ENCODE peak calls at places on chromosomes 4 and X, in ten cellular contexts. Y is T47D; P is activated T-helper 1 cell treated with anti-CD3 and anti-CD28 coated beads, Interleukin-2, amount 50 U/mL, for 16 hours; I is renal cortical epithelial cell; F is iPS-NIHi11; A is LoVo; O is fibroblast of mammary gland; H is mesothelial cell of epicardium; W is anterior cingulate cortex; V is KBM-7. S is an unnamed sample.

GRCh38 chr4:141686146-141686775 is 49.9 kb downstream of the IL15 start:
- DNase-seq in Y (no peak), P (no peak), I (peak), F (no peak), A (no peak), O (peak), H (no peak), W (no peak), V (no peak), S (no peak)

GRCh38 chr4:74838746-74839370 is 44.5 kb upstream of the BTC start:
- DNase-seq in Y (no peak), P (no peak), I (peak), F (no peak), A (no peak), O (peak), H (no peak), W (no peak), V (no peak), S (no peak)

GRCh38 chrX:136659174-136659573 is 11.2 kb downstream of the CD40LG start:
- DNase-seq in Y (no peak), P (no peak), I (no peak), F (no peak), A (no peak), O (no peak), H (no peak), W (no peak), V (no peak), S (no peak)

GRCh38 chr4:61445374-61446063 is 245.4 kb downstream of the ADGRL3 start:
- DNase-seq in Y (no peak), P (no peak), I (no peak), F (no peak), A (no peak), O (no peak), H (no peak), W (no peak), V (no peak), S (no peak)

GRCh38 chr4:187071896-187072295 is 348.2 kb upstream of the FAT1 start:
- DNase-seq in Y (no peak), P (no peak), I (no peak), F (no peak), A (no peak), O (no peak), H (no peak), W (no peak), V (no peak), S (no peak)

GRCh38 chrX:47579537-47579936 is 2.7 kb upstream of the TIMP1 start:
- DNase-seq in Y (no peak), P (peak), I (no peak), F (no peak), A (no peak), O (peak), H (no peak), W (no peak), V (peak), S (no peak)

GRCh38 chr4:137993232-137993631 is 248.9 kb downstream of the SLC7A11 start:
- DNase-seq in Y (peak), P (no peak), I (no peak), F (no peak), A (no peak), O (no peak), H (no peak), W (no peak), V (no peak), S (no peak)

GRCh38 chr4:186458050-186458449 is 97.3 kb downstream of the MTNR1A start:
- DNase-seq in Y (no peak), P (no peak), I (no peak), F (no peak), A (no peak), O (no peak), H (no peak), W (no peak), V (no peak), S (no peak)

GRCh38 chr4:153519677-153520076 is 53.5 kb downstream of the TMEM131L start:
- DNase-seq in Y (no peak), P (no peak), I (no peak), F (no peak), A (no peak), O (no peak), H (no peak), W (no peak), V (peak), S (no peak)

GRCh38 chr4:42673084-42673429 is 16.2 kb upstream of the ATP8A1 start:
- DNase-seq in Y (peak), P (no peak), I (peak), F (peak), A (no peak), O (peak), H (no peak), W (no peak), V (peak), S (peak)

GRCh38 chr4:139658185-139658584 is 7.4 kb upstream of the MGST2 start:
- DNase-seq in Y (no peak), P (no peak), I (no peak), F (peak), A (no peak), O (no peak), H (no peak), W (no peak), V (no peak), S (no peak)

GRCh38 chr4:7585768-7586167 is 151.0 kb upstream of the PSAPL1 start:
- DNase-seq in Y (no peak), P (no peak), I (no peak), F (no peak), A (no peak), O (no peak), H (no peak), W (no peak), V (no peak), S (no peak)

GRCh38 chr4:42519803-42520417 is 122.6 kb downstream of the SHISA3 start:
- DNase-seq in Y (peak), P (no peak), I (peak), F (peak), A (peak), O (peak), H (peak), W (peak), V (peak), S (no peak)

GRCh38 chr4:177367336-177367735 is 57.7 kb downstream of the NEIL3 start:
- DNase-seq in Y (peak), P (no peak), I (peak), F (peak), A (no peak), O (peak), H (no peak), W (no peak), V (peak), S (no peak)

GRCh38 chr4:11469900-11470708 is 41.4 kb upstream of the HS3ST1 start:
- DNase-seq in Y (no peak), P (no peak), I (no peak), F (no peak), A (no peak), O (no peak), H (no peak), W (no peak), V (no peak), S (no peak)

GRCh38 chrX:43655961-43656494 is at the start of gene MAOA:
- DNase-seq in Y (no peak), P (peak), I (peak), F (peak), A (peak), O (peak), H (no peak), W (peak), V (peak), S (peak)

GRCh38 chr4:127311371-127311770 is 321.4 kb upstream of the INTU start:
- DNase-seq in Y (no peak), P (no peak), I (no peak), F (no peak), A (no peak), O (no peak), H (no peak), W (no peak), V (no peak), S (no peak)

GRCh38 chrX:45009371-45010000 is 136.5 kb downstream of the KDM6A start:
- DNase-seq in Y (peak), P (no peak), I (peak), F (no peak), A (no peak), O (peak), H (no peak), W (no peak), V (no peak), S (no peak)

GRCh38 chr4:10607206-10607605 is 77.4 kb downstream of the CLNK start:
- DNase-seq in Y (no peak), P (no peak), I (no peak), F (no peak), A (no peak), O (no peak), H (no peak), W (no peak), V (no peak), S (no peak)

GRCh38 chr4:3671571-3672464 is 94.4 kb upstream of the ADRA2C start:
- DNase-seq in Y (no peak), P (no peak), I (no peak), F (no peak), A (peak), O (no peak), H (no peak), W (no peak), V (no peak), S (peak)

GRCh38 chr4:139918994-139919393 is 235.0 kb downstream of the MAML3 start:
- DNase-seq in Y (no peak), P (no peak), I (no peak), F (no peak), A (no peak), O (no peak), H (no peak), W (no peak), V (no peak), S (no peak)

GRCh38 chrX:68718443-68718820 is 71.0 kb downstream of the STARD8 start:
- DNase-seq in Y (no peak), P (no peak), I (no peak), F (no peak), A (no peak), O (no peak), H (no peak), W (no peak), V (no peak), S (no peak)

GRCh38 chr4:168781884-168782283 is 228.2 kb downstream of the CBR4 start:
- DNase-seq in Y (no peak), P (no peak), I (no peak), F (no peak), A (no peak), O (no peak), H (no peak), W (no peak), V (no peak), S (no peak)

GRCh38 chr4:84750260-84750955 is 167.5 kb downstream of the CDS1 start:
- DNase-seq in Y (peak), P (no peak), I (peak), F (peak), A (peak), O (peak), H (no peak), W (no peak), V (peak), S (no peak)

GRCh38 chrX:147920161-147920666 is 8.5 kb downstream of the FMR1 start:
- DNase-seq in Y (no peak), P (no peak), I (no peak), F (no peak), A (no peak), O (no peak), H (no peak), W (no peak), V (no peak), S (no peak)

GRCh38 chrX:153590961-153591956 is 7.7 kb downstream of the CCNQ start:
- DNase-seq in Y (no peak), P (no peak), I (no peak), F (no peak), A (no peak), O (no peak), H (no peak), W (no peak), V (no peak), S (no peak)

GRCh38 chr4:145852256-145852839 is 86.3 kb downstream of the ZNF827 start:
- DNase-seq in Y (no peak), P (no peak), I (no peak), F (no peak), A (no peak), O (peak), H (no peak), W (no peak), V (no peak), S (no peak)

GRCh38 chr4:128502818-128503527 is 215.4 kb upstream of the PGRMC2 start:
- DNase-seq in Y (no peak), P (no peak), I (peak), F (no peak), A (no peak), O (no peak), H (no peak), W (no peak), V (no peak), S (no peak)

GRCh38 chrX:47991263-47992092 is 12.3 kb downstream of the ZNF182 start:
- DNase-seq in Y (no peak), P (no peak), I (peak), F (no peak), A (peak), O (peak), H (no peak), W (no peak), V (peak), S (no peak)

GRCh38 chrX:84340981-84341380 is 153.0 kb upstream of the RPS6KA6 start:
- DNase-seq in Y (no peak), P (no peak), I (peak), F (no peak), A (no peak), O (peak), H (no peak), W (no peak), V (no peak), S (no peak)

GRCh38 chr4:153234923-153235322 is 30.7 kb downstream of the TRIM2 start:
- DNase-seq in Y (no peak), P (no peak), I (peak), F (no peak), A (no peak), O (peak), H (no peak), W (no peak), V (peak), S (no peak)

GRCh38 chrX:82692991-82693390 is 815.1 kb upstream of the POU3F4 start:
- DNase-seq in Y (no peak), P (no peak), I (no peak), F (no peak), A (no peak), O (no peak), H (no peak), W (no peak), V (no peak), S (no peak)

GRCh38 chr4:98583265-98583664 is 75.1 kb downstream of the TSPAN5 start:
- DNase-seq in Y (no peak), P (no peak), I (peak), F (no peak), A (no peak), O (no peak), H (no peak), W (no peak), V (no peak), S (no peak)

GRCh38 chr4:52641853-52642563 is 17.1 kb downstream of the USP46 start:
- DNase-seq in Y (no peak), P (no peak), I (peak), F (no peak), A (peak), O (peak), H (no peak), W (no peak), V (no peak), S (no peak)

GRCh38 chrX:154313147-154313546 is 17.6 kb downstream of the TKTL1 start:
- DNase-seq in Y (no peak), P (no peak), I (no peak), F (no peak), A (no peak), O (no peak), H (no peak), W (no peak), V (no peak), S (no peak)

GRCh38 chr4:111045992-111046391 is 423.1 kb upstream of the PITX2 start:
- DNase-seq in Y (no peak), P (no peak), I (no peak), F (no peak), A (no peak), O (no peak), H (no peak), W (no peak), V (no peak), S (no peak)

GRCh38 chr4:124025423-124025822 is 628.8 kb downstream of the SPRY1 start:
- DNase-seq in Y (peak), P (no peak), I (peak), F (no peak), A (no peak), O (peak), H (no peak), W (no peak), V (no peak), S (no peak)

GRCh38 chr4:21879187-21879586 is 69.4 kb downstream of the KCNIP4 start:
- DNase-seq in Y (no peak), P (no peak), I (peak), F (peak), A (no peak), O (peak), H (no peak), W (no peak), V (no peak), S (no peak)

GRCh38 chrX:137969191-137969590 is 403.3 kb downstream of the ZIC3 start:
- DNase-seq in Y (no peak), P (no peak), I (no peak), F (no peak), A (no peak), O (no peak), H (no peak), W (no peak), V (no peak), S (no peak)

GRCh38 chr4:84647307-84647884 is 64.5 kb downstream of the CDS1 start:
- DNase-seq in Y (no peak), P (no peak), I (peak), F (peak), A (no peak), O (peak), H (no peak), W (no peak), V (no peak), S (no peak)

S was measured in Right ventricle myocardium superior.